ENCODE peak calls at places on chromosome 17, in four cellular contexts. Z is HCT116, C is K562, R is HepG2. W is an unnamed sample.
A peak's percentile ranks its signal among the peaks of the same experiment; 100 is the strongest.

GRCh38 chr17:72539981-72540897 is 419.4 kb downstream of the SOX9 start:
- DNase-seq in Z (peak; percentile 45), R (peak; percentile 66), C (peak; percentile 84), W (no peak)

GRCh38 chr17:41026668-41027471 is at the start of gene KRTAP1-5:
- DNase-seq in Z (no peak), R (no peak), C (no peak), W (no peak)

GRCh38 chr17:78763561-78763960 is 18.5 kb downstream of the CYTH1 start:
- DNase-seq in R (no peak), C (no peak), Z (no peak), W (no peak)

GRCh38 chr17:43043306-43043705 is 18.3 kb downstream of the RND2 start:
- DNase-seq in R (no peak), C (no peak), Z (no peak), W (no peak)

GRCh38 chr17:81553616-81554181 is 1.5 kb upstream of the FAAP100 start:
- DNase-seq in R (no peak), C (no peak), Z (peak; percentile 16), W (no peak)

GRCh38 chr17:42169351-42169750 is 11.6 kb downstream of the KCNH4 start:
- DNase-seq in R (no peak), Z (no peak), C (no peak), W (no peak)

GRCh38 chr17:62626719-62627218 is 701 bp upstream of the MRC2 start:
- DNase-seq in C (no peak), Z (no peak), R (peak; percentile 31), W (no peak)

GRCh38 chr17:83143817-83144231 is 64.4 kb downstream of the METRNL start:
- DNase-seq in R (no peak), C (no peak), Z (no peak), W (no peak)

GRCh38 chr17:63116967-63117366 is 150.9 kb downstream of the TANC2 start:
- DNase-seq in Z (no peak), R (no peak), C (peak; percentile 8), W (no peak)

GRCh38 chr17:60098578-60098977 is 19.9 kb upstream of the HEATR6 start:
- DNase-seq in R (no peak), C (no peak), Z (no peak), W (no peak)

GRCh38 chr17:76709077-76709950 is 1.5 kb downstream of the MXRA7 start:
- DNase-seq in Z (no peak), C (no peak), R (peak; percentile 41), W (no peak)

GRCh38 chr17:83191388-83192160 is 112.2 kb downstream of the METRNL start:
- DNase-seq in C (no peak), Z (no peak), R (no peak), W (no peak)

GRCh38 chr17:80720624-80721577 is 176.3 kb downstream of the RPTOR start:
- DNase-seq in Z (no peak), C (no peak), R (no peak), W (peak; percentile 20)

GRCh38 chr17:81097943-81098308 is 63.0 kb downstream of the BAIAP2 start:
- DNase-seq in Z (peak; percentile 72), C (peak; percentile 72), R (peak; percentile 42), W (no peak)

DNA sequence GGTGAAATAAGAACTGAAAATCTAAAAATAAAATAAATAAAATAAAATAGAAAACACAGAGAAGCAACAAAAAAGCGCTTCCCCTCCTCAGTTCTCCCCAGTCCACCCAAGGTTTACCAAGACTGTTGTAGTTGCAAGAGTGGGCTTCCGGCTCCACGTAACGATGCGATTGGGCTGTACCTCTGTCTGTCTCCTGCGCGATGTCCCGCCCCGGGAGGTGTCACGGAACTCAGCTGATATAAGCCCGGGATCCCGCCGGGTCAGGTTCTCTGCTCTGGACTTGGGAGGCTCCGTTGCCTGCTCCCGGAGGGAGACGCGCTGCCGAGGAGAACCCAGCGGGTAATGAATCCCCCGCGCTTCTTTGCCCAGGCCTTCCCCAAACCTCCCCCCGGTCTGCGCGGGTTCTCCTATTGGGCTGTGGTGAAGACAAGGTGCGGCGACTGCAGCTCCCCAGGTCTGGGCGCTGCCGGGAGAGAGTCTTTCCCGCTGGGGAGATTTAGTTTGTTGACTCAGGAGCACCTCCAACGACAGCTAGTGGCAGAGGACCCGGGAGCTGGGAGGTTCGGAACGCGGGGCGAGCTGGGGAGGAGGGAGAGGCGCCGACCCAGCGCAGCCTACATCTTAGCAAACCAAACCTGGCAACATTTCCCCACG is at the start of gene SLFN5:
- DNase-seq in R (peak; percentile 68), Z (peak; percentile 76), C (peak; percentile 72), W (peak; percentile 76)
- TF ChIP-seq REST in R (no peak), Z (no peak), C (no peak), W (no peak)

GRCh38 chr17:66260265-66260664 is 31.1 kb upstream of the APOH start:
- DNase-seq in C (no peak), Z (no peak), R (no peak), W (no peak)
- TF ChIP-seq TCF7L2 in C (no peak), Z (no peak), R (no peak), W (no peak)

GRCh38 chr17:7352910-7353635 is 1.1 kb downstream of the KCTD11 start:
- DNase-seq in Z (no peak), C (no peak), R (no peak), W (no peak)
- H3K4me3 ChIP-seq in Z (peak overlapping the region; percentile 89), C (peak overlapping the region; percentile 72), R (peak overlapping the region; percentile 87), W (peak overlapping the region; percentile 69)

DNA sequence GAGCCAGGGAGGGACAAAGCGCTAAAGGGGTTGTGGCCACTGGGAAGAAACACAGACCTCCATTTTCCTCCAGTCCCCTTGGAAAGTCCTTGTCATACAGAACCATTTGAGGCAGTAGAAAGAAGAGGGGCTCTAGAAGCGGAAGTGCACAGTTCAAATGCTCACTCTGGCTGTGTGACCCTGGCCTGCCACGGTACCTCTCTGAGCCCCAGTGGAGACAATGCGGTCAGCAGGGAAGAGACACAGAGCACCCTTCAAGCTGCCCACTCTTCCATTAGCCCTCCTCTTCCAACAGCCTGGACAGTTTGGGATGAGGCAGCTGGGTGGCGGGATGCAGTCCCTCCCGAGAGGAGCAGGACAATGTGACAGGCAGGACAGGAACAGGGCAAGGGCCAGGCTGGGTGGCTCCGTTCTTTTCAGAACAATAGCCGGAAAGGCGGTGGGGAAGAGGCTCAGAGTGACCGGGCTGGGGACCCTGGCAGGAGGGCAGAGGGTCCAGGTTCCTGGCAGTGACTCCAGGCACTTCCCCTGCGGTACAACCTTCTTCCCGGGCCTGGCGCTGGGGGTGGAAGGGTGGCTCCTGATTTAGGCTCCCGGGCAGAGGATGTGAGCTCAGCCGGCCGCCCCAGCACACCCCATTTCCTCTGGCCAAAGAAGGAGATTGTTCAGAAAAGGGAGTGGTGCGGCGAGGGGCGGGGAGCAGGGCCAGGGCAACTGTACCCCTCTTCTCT is 5.6 kb downstream of the CASKIN2 start:
- DNase-seq in Z (no peak), R (no peak), C (no peak), W (no peak)
- TF ChIP-seq REST in Z (no peak), R (no peak), C (no peak), W (no peak)